ENCODE peak calls at places on chromosomes 3 and 15, in six cellular contexts. X is NCI-H748 treated with DMSO at 0.1 percent for 48 hours, Z is NCI-H1694, F is H54, K is aorta, E is heart left ventricle. C is an unnamed sample.

GRCh38 chr15:31004220-31004733 is 12.8 kb upstream of the MTMR10 start:
- DNase-seq in X (no peak), F (no peak), Z (no peak), E (peak), K (no peak), C (no peak)

GRCh38 chr3:43451670-43452254 is 165.4 kb downstream of the SNRK start:
- DNase-seq in X (no peak), E (no peak), Z (no peak), F (no peak), K (no peak), C (no peak)

GRCh38 chr3:157534725-157535161 is 31.5 kb upstream of the VEPH1 start:
- DNase-seq in F (no peak), X (no peak), K (no peak), E (no peak), Z (no peak), C (no peak)

GRCh38 chr3:14175383-14176037 is 2.9 kb downstream of the XPC start:
- DNase-seq in F (no peak), K (no peak), Z (no peak), X (no peak), E (no peak), C (no peak)

GRCh38 chr15:65869954-65870871 is 922 bp downstream of the RAB11A start:
- DNase-seq in X (peak), K (peak), Z (no peak), F (no peak), E (peak), C (no peak)

GRCh38 chr3:193812078-193812725 is 219.2 kb downstream of the OPA1 start:
- DNase-seq in K (no peak), F (no peak), E (no peak), X (no peak), Z (no peak), C (no peak)

GRCh38 chr3:57538465-57538864 is 5.7 kb downstream of the DNAH12 start:
- DNase-seq in K (no peak), E (no peak), Z (no peak), F (no peak), X (no peak), C (no peak)

GRCh38 chr15:80906159-80906775 is 83.4 kb downstream of the MESD start:
- DNase-seq in Z (peak), F (no peak), E (no peak), X (peak), K (no peak), C (peak)